ENCODE peak calls at places on chromosomes 12 and 14, in ten cellular contexts. C is A673; N is lower lobe of right lung; G is GM23248; F is CD8-positive, alpha-beta T cell; R is neuronal stem cell; P is effector memory CD4-positive, alpha-beta T cell; S is HCT116; B is left lung; K is Panc1. V is an unnamed sample.

GRCh38 chr12:75713434-75713833 is 202.0 kb upstream of the KRR1 start:
- DNase-seq in C (no peak), N (no peak), G (no peak), F (no peak), R (no peak), P (no peak), S (no peak), B (no peak), K (no peak), V (no peak)

GRCh38 chr14:37139710-37140109 is 32.7 kb downstream of the SLC25A21 start:
- DNase-seq in C (no peak), N (no peak), G (no peak), F (no peak), R (no peak), P (no peak), S (no peak), B (no peak), K (no peak), V (no peak)

GRCh38 chr12:81077686-81078441 is at the start of gene ACSS3:
- DNase-seq in C (peak; percentile 66), N (peak; percentile 78), G (peak; percentile 45), F (no peak), R (peak; percentile 80), P (no peak), S (no peak), B (peak; percentile 56), K (no peak), V (no peak)

GRCh38 chr12:123071401-123072304 is 79.2 kb downstream of the PITPNM2 start:
- DNase-seq in C (no peak), N (no peak), G (no peak), F (no peak), R (peak; percentile 26), P (no peak), S (no peak), B (no peak), K (no peak), V (no peak)

GRCh38 chr12:115946867-115947695 is 330.4 kb downstream of the MED13L start:
- DNase-seq in C (peak; percentile 23), N (no peak), G (peak; percentile 41), F (no peak), R (no peak), P (no peak), S (no peak), B (no peak), K (no peak), V (no peak)

GRCh38 chr14:24190416-24190815 is 1.8 kb upstream of the IPO4 start:
- DNase-seq in C (no peak), N (no peak), G (no peak), F (no peak), R (no peak), P (no peak), S (no peak), B (no peak), K (no peak), V (no peak)

GRCh38 chr12:46373303-46374182 is 970 bp upstream of the SLC38A2 start:
- DNase-seq in C (peak; percentile 74), N (peak; percentile 69), G (peak; percentile 80), F (peak; percentile 57), R (peak; percentile 60), P (no peak), S (no peak), B (peak; percentile 60), K (no peak), V (peak; percentile 38)

GRCh38 chr12:123017753-123018152 is 37.3 kb downstream of the ARL6IP4 start:
- DNase-seq in C (no peak), N (no peak), G (no peak), F (no peak), R (no peak), P (no peak), S (no peak), B (no peak), K (no peak), V (no peak)

GRCh38 chr12:53005215-53005985 is 856 bp upstream of the EIF4B start:
- DNase-seq in C (peak; percentile 30), N (peak; percentile 51), G (peak; percentile 34), F (no peak), R (peak; percentile 35), P (no peak), S (no peak), B (peak; percentile 36), K (no peak), V (no peak)

GRCh38 chr14:51715250-51715649 is 63.5 kb downstream of the FRMD6 start:
- DNase-seq in C (no peak), N (no peak), G (no peak), F (no peak), R (no peak), P (no peak), S (no peak), B (no peak), K (no peak), V (no peak)

GRCh38 chr12:1207276-1207675 is 216.3 kb downstream of the ERC1 start:
- DNase-seq in C (no peak), N (no peak), G (no peak), F (no peak), R (no peak), P (no peak), S (no peak), B (no peak), K (no peak), V (no peak)

GRCh38 chr12:4273651-4274395 is at the start of gene CCND2:
- DNase-seq in C (peak; percentile 59), N (peak; percentile 89), G (peak; percentile 70), F (peak; percentile 73), R (peak; percentile 81), P (peak; percentile 56), S (no peak), B (peak; percentile 95), K (no peak), V (peak; percentile 57)

GRCh38 chr14:34465069-34465859 is 3.2 kb upstream of the SPTSSA start:
- DNase-seq in C (peak; percentile 91), N (no peak), G (peak; percentile 10), F (no peak), R (no peak), P (no peak), S (no peak), B (no peak), K (no peak), V (no peak)

GRCh38 chr14:51929156-51929555 is 60.2 kb upstream of the RTRAF start:
- DNase-seq in C (peak; percentile 8), N (no peak), G (peak; percentile 37), F (no peak), R (no peak), P (no peak), S (no peak), B (no peak), K (no peak), V (no peak)

GRCh38 chr12:24945822-24946221 is 3.1 kb downstream of the BCAT1 start:
- DNase-seq in C (no peak), N (no peak), G (no peak), F (no peak), R (no peak), P (no peak), S (no peak), B (no peak), K (no peak), V (no peak)

GRCh38 chr12:24945039-24945438 is 3.9 kb downstream of the BCAT1 start:
- DNase-seq in C (no peak), N (no peak), G (no peak), F (no peak), R (no peak), P (no peak), S (no peak), B (no peak), K (no peak), V (no peak)

GRCh38 chr12:24947541-24948451 is 1.1 kb downstream of the BCAT1 start:
- DNase-seq in C (no peak), N (no peak), G (peak; percentile 20), F (no peak), R (no peak), P (no peak), S (no peak), B (no peak), K (no peak), V (no peak)

GRCh38 chr12:24943947-24944597 is 4.8 kb downstream of the BCAT1 start:
- DNase-seq in C (no peak), N (no peak), G (no peak), F (no peak), R (no peak), P (no peak), S (no peak), B (no peak), K (no peak), V (no peak)

GRCh38 chr12:24944598-24944975 is 4.3 kb downstream of the BCAT1 start:
- DNase-seq in C (no peak), N (no peak), G (no peak), F (no peak), R (no peak), P (no peak), S (no peak), B (no peak), K (no peak), V (no peak)
- H3K4me3 ChIP-seq in C (no peak overlapping the region), N (no peak overlapping the region), G (no peak overlapping the region), F (no peak overlapping the region), R (no peak overlapping the region), P (no peak overlapping the region), S (no peak overlapping the region), B (no peak overlapping the region), K (no peak overlapping the region), V (no peak overlapping the region)

DNA sequence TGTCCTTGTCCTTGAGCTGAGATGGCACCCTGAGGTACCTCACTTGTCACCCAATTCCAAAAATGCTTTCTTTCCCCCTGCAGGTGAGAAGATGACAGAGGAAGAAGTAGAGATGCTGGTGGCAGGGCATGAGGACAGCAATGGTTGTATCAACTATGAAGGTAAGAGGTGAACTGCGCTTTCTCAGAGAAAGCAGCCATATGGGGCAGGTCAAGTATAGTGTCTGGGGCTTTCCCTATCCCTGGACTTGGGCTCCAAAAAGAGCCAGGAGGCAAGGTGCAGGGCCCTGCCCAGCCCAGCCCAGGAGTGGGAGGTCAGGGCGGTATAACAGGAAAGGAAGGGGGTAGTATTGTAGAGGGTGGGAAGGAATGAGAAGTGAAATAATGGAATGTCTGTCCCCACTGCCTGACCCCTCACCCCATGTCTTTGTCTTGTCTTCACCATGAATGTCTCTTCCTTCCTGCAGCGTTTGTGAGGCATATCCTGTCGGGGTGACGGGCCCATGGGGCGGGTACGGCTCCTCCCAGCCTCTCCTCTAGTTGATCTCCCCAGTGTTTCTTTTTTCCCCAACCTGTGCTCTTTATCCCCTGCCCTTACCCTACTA is 2.1 kb downstream of the MYL6 start:
- DNase-seq in C (no peak), N (no peak), G (peak; percentile 71), F (peak; percentile 68), R (no peak), P (peak; percentile 52), S (no peak), B (no peak), K (no peak), V (peak; percentile 70)
- H3K36me3 ChIP-seq in C (peaks cover 56% of the 10 kb centered on the region), N (peaks cover 60% of the 10 kb centered on the region), G (peaks cover 20% of the 10 kb centered on the region), F (peaks cover 47% of the 10 kb centered on the region), R (peaks cover 38% of the 10 kb centered on the region), P (peaks cover 43% of the 10 kb centered on the region), S (peaks cover 45% of the 10 kb centered on the region), B (no peaks in the 10 kb centered on the region), K (peaks cover 2% of the 10 kb centered on the region), V (peaks cover 20% of the 10 kb centered on the region)

GRCh38 chr12:82350161-82350560 is 8.0 kb downstream of the CCDC59 start:
- DNase-seq in C (no peak), N (no peak), G (no peak), F (no peak), R (no peak), P (no peak), S (no peak), B (no peak), K (no peak), V (no peak)
- H3K27ac ChIP-seq in C (no peak overlapping the region), N (no peak overlapping the region), G (no peak overlapping the region), F (no peak overlapping the region), R (no peak overlapping the region), P (no peak overlapping the region), S (no peak overlapping the region), B (no peak overlapping the region), K (no peak overlapping the region), V (no peak overlapping the region)

GRCh38 chr12:112180422-112180821 is 55.1 kb downstream of the TRAFD1 start:
- DNase-seq in C (no peak), N (no peak), G (no peak), F (no peak), R (no peak), P (no peak), S (no peak), B (peak; percentile 5), K (no peak), V (no peak)
- H3K4me3 ChIP-seq in C (no peak overlapping the region), N (no peak overlapping the region), G (no peak overlapping the region), F (no peak overlapping the region), R (no peak overlapping the region), P (no peak overlapping the region), S (no peak overlapping the region), B (no peak overlapping the region), K (no peak overlapping the region), V (no peak overlapping the region)